ENCODE peak calls at places on chromosomes 5 and 9, in seven cellular contexts. W is psoas muscle, S is tibial artery, R is tibial nerve, E is uterus, L is cardiac muscle cell, M is lower lobe of right lung. C is an unnamed sample.

GRCh38 chr5:132661231-132662003 is 3.4 kb downstream of the IL13 start:
- DNase-seq in W (no peak), S (no peak), R (no peak), E (no peak), L (no peak), M (no peak), C (peak)

GRCh38 chr5:131260895-131261294 is 3.0 kb upstream of the CDC42SE2 start:
- DNase-seq in W (no peak), S (no peak), R (no peak), E (no peak), L (no peak), M (no peak), C (no peak)

GRCh38 chr9:77807846-77808749 is 160.0 kb upstream of the GNA14 start:
- DNase-seq in W (no peak), S (no peak), R (no peak), E (no peak), L (no peak), M (no peak), C (no peak)

GRCh38 chr5:72599519-72600400 is 92.5 kb upstream of the ZNF366 start:
- DNase-seq in W (no peak), S (no peak), R (no peak), E (no peak), L (peak), M (no peak), C (no peak)

GRCh38 chr5:158987231-158987630 is 112.5 kb downstream of the EBF1 start:
- DNase-seq in W (no peak), S (no peak), R (no peak), E (no peak), L (no peak), M (no peak), C (no peak)

GRCh38 chr9:33307067-33307466 is 16.8 kb downstream of the NFX1 start:
- DNase-seq in W (no peak), S (no peak), R (no peak), E (no peak), L (no peak), M (no peak), C (no peak)

GRCh38 chr5:172167893-172168292 is 20.1 kb downstream of the STK10 start:
- DNase-seq in W (no peak), S (no peak), R (no peak), E (no peak), L (no peak), M (no peak), C (no peak)

GRCh38 chr5:150763023-150763793 is 4.4 kb upstream of the DCTN4 start:
- DNase-seq in W (peak), S (peak), R (peak), E (peak), L (peak), M (no peak), C (no peak)

GRCh38 chr5:933251-933861 is 40.7 kb downstream of the TRIP13 start:
- DNase-seq in W (no peak), S (no peak), R (no peak), E (peak), L (peak), M (no peak), C (no peak)

GRCh38 chr9:106980551-106981101 is 117.7 kb downstream of the ZNF462 start:
- DNase-seq in W (no peak), S (no peak), R (no peak), E (no peak), L (no peak), M (no peak), C (no peak)

GRCh38 chr5:54547711-54548250 is 30.2 kb downstream of the SNX18 start:
- DNase-seq in W (peak), S (peak), R (peak), E (peak), L (peak), M (no peak), C (no peak)

GRCh38 chr5:19927919-19928318 is 60.1 kb downstream of the CDH18 start:
- DNase-seq in W (no peak), S (no peak), R (no peak), E (no peak), L (no peak), M (no peak), C (no peak)

GRCh38 chr9:36986548-36987408 is 47.3 kb downstream of the PAX5 start:
- DNase-seq in W (no peak), S (no peak), R (no peak), E (no peak), L (no peak), M (no peak), C (no peak)

GRCh38 chr5:172594867-172595466 is 46.1 kb upstream of the NEURL1B start:
- DNase-seq in W (no peak), S (no peak), R (no peak), E (no peak), L (no peak), M (no peak), C (no peak)

GRCh38 chr9:136671646-136672430 is 9.1 kb downstream of the EGFL7 start:
- DNase-seq in W (no peak), S (no peak), R (peak), E (no peak), L (peak), M (no peak), C (peak)

GRCh38 chr9:20622330-20623020 is at the start of gene MLLT3:
- DNase-seq in W (peak), S (peak), R (peak), E (peak), L (peak), M (peak), C (peak)
- TF ChIP-seq CTCF in W (peak), S (no peak), R (no peak), E (peak), L (no peak), M (no peak), C (no peak)

DNA sequence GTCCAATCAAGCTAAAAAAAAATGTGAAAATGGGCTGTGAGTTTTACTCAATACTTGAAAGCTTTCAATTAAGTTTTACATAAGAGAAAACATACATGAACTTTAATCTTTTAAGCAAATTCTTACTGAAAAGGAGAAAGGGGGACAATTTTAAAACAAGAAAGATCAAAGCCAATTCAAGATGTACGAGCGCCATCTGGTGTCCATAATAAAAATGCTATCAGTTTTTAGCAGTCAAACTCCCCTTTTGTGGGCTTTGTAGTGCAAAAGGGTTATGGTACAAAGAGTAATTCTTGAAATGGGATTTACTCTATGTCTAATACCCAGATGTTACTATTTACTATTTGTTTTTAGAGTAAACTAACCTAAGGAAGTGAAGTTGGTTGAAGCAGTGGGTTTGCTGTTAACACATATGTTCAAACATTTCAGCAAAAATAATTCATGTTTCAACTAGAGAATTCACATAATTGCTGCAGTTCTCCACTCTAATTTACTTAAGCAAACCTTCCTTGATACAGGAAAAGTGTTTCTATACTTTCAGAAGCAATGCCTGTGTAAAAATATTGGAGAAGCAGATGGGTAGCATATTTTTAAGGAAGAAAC is 228.2 kb upstream of the TYRP1 start:
- DNase-seq in W (no peak), S (no peak), R (peak), E (no peak), L (peak), M (no peak), C (peak)
- TF ChIP-seq CTCF in W (peak), S (peak), R (peak), E (peak), L (peak), M (peak), C (peak)

GRCh38 chr9:134811673-134812668 is 68.6 kb upstream of the FCN2 start:
- DNase-seq in W (no peak), S (no peak), R (no peak), E (no peak), L (peak), M (no peak), C (no peak)
- TF ChIP-seq CTCF in W (no peak), S (no peak), R (no peak), E (no peak), L (no peak), M (no peak), C (no peak)

GRCh38 chr9:22244141-22245011 is 202.2 kb upstream of the DMRTA1 start:
- DNase-seq in W (no peak), S (no peak), R (peak), E (no peak), L (peak), M (no peak), C (peak)
- TF ChIP-seq CTCF in W (peak), S (peak), R (peak), E (peak), L (peak), M (peak), C (peak)

GRCh38 chr5:81749562-81750307 is 1.2 kb downstream of the SSBP2 start:
- DNase-seq in W (peak), S (peak), R (no peak), E (peak), L (peak), M (peak), C (peak)
- TF ChIP-seq CTCF in W (no peak), S (no peak), R (no peak), E (no peak), L (no peak), M (no peak), C (no peak)

GRCh38 chr5:139711852-139712171 is 63.7 kb downstream of the CXXC5 start:
- DNase-seq in W (no peak), S (no peak), R (no peak), E (no peak), L (no peak), M (no peak), C (no peak)

GRCh38 chr5:139708877-139709586 is 60.9 kb downstream of the CXXC5 start:
- DNase-seq in W (peak), S (peak), R (no peak), E (peak), L (peak), M (peak), C (peak)

GRCh38 chr5:139709587-139710369 is 61.6 kb downstream of the CXXC5 start:
- DNase-seq in W (peak), S (no peak), R (no peak), E (no peak), L (no peak), M (peak), C (peak)

GRCh38 chr5:139710370-139711066 is 62.4 kb downstream of the CXXC5 start:
- DNase-seq in W (peak), S (no peak), R (no peak), E (peak), L (peak), M (peak), C (peak)

DNA sequence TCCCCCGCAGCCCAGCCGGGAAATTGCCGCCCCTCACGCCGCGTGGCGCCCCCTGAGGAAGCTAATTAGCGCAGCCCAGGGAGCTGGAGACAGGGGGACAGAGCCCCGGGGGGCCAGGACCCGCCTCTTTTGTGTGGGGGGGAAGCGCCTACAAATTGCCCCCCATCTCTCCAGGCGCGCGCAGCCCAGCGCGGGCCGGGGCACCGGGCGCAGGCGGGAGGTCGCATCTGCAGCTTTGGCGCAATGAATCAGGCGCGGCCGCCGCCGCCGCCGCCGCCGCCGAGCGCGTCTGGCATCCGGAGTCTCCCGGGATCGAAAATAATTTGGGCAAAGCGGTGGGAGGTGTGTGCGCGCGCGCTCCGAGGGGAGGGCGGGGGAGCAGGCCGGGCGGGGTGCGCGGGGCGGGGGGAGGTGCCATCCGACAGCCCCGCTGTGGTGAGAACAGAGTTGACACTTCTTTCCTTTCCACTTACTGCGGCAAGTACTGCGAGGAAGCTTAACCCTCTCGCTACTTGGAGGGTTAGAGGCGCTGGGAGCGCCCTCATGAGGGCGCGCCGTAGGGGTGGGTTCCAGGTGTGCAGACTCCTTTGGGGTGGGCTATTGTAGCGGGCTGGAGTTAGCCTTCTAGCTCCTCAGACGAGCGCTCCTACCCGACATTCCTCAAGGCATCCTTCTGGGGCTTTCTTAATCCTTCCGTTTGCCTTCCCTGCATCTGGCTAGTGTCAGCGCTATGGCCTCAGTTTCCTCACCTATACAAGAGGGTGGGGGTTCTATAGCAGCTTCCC is 63.1 kb downstream of the CXXC5 start:
- DNase-seq in W (peak), S (no peak), R (no peak), E (peak), L (peak), M (no peak), C (peak)
- TF ChIP-seq CTCF in W (peak), S (no peak), R (no peak), E (no peak), L (peak), M (peak), C (peak)

GRCh38 chr5:6819521-6819920 is 106.3 kb downstream of the TENT4A start:
- DNase-seq in W (no peak), S (no peak), R (no peak), E (no peak), L (no peak), M (no peak), C (no peak)
- TF ChIP-seq CTCF in W (peak), S (no peak), R (no peak), E (no peak), L (no peak), M (no peak), C (no peak)

GRCh38 chr9:94161673-94162072 is 77.4 kb downstream of the PTPDC1 start:
- DNase-seq in W (no peak), S (no peak), R (no peak), E (no peak), L (no peak), M (no peak), C (no peak)

GRCh38 chr9:94156549-94157407 is 72.5 kb downstream of the PTPDC1 start:
- DNase-seq in W (peak), S (peak), R (peak), E (peak), L (peak), M (peak), C (no peak)

GRCh38 chr9:94159069-94159915 is 75.0 kb downstream of the PTPDC1 start:
- DNase-seq in W (no peak), S (no peak), R (no peak), E (no peak), L (peak), M (no peak), C (no peak)

GRCh38 chr9:94157408-94157801 is 73.1 kb downstream of the PTPDC1 start:
- DNase-seq in W (no peak), S (no peak), R (no peak), E (no peak), L (no peak), M (no peak), C (no peak)

DNA sequence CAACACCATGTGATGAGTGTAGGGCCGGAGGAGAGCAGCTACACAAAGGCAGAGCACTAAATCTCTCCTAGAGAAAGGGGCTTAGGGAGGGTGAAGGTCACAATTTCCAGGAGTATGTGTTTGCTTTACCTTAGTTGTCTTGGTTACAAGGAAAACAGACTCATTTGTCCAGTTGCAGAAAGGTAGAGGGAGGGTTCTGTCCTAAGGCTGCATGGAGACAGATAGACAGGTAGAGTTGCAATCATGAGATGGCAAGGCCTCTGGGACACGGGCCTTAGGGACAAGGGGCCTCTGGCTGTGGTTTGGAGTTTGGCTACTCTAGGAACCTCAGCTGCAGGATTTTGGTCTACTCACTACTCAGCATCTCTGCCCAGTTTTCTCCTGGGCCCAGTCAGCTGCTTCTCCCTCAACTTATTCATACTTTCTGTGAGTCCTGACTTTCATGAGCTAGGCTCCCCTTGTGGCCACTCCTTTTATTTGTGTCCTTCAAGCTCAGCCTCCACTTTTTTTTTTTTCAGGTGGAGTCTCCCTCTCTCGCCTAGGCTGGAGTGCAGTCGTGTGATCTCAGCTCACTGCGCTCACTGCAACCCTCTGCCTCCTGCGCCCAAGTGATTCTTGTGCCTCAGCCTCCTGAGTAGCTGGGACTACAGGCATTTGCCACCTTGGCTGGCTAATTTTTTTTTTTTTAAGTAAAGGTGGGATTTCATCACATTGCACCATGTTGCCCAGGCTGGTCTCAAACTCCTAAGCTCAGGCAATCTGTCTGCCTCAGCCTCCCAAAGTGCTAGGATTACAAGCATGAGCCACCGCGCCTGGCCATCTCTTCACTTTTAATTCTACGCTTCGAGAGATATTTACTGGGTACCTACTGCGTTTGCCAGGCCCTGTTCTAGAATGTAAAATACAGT is 76.6 kb downstream of the PTPDC1 start:
- DNase-seq in W (no peak), S (no peak), R (no peak), E (no peak), L (no peak), M (no peak), C (no peak)
- TF ChIP-seq CTCF in W (no peak), S (no peak), R (no peak), E (no peak), L (no peak), M (no peak), C (no peak)

DNA sequence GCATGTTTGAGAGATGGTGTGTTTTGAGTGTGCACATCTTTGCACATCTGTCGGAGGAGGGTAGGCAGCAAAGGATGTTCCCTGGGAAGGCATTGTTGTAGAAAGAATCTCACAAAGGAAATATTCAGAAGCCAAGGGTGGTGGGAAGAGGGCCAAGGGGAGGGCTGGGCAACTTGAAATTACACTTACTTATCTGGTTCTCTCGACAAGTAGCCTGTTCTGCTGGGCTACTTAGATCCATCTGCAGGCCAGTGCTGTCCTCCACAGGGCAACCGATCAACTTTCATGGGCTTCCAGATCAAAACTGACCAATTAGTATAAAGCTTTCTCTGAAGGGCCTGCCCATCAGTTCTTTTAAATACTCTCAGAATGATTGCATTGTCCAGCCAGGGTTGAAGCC is 495.2 kb downstream of the GADD45G start:
- DNase-seq in W (no peak), S (no peak), R (no peak), E (no peak), L (peak), M (no peak), C (no peak)
- TF ChIP-seq CTCF in W (no peak), S (no peak), R (no peak), E (no peak), L (no peak), M (no peak), C (no peak)

GRCh38 chr5:153824909-153825308 is 213.8 kb downstream of the FAM114A2 start:
- DNase-seq in W (no peak), S (no peak), R (no peak), E (no peak), L (no peak), M (no peak), C (no peak)

GRCh38 chr5:153831976-153832375 is 206.7 kb downstream of the FAM114A2 start:
- DNase-seq in W (no peak), S (no peak), R (no peak), E (no peak), L (peak), M (no peak), C (peak)

DNA sequence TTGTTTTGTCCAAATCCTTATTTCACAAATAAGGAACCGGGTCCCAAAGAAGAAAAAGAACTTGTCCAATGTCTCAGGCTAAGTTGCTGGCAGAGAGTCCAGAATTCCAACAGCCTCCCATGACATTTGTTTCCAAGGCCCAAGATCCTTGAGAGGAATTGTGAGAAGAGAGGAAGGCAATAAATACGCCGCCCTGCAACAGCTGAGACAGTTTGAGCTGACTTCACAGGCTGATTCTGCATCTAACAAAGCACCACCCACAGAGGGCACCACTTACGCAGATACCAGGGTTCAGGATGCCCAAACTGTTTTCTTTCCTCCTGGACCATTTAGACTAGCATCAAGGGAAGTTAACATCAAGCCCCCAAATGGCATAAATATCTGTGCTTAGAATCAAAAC is 211.3 kb downstream of the FAM114A2 start:
- DNase-seq in W (no peak), S (peak), R (peak), E (no peak), L (no peak), M (no peak), C (no peak)
- TF ChIP-seq CTCF in W (no peak), S (no peak), R (no peak), E (no peak), L (no peak), M (no peak), C (no peak)